ENCODE peak calls at places on chromosome 1, in four cellular contexts. J is suprapubic skin, Q is spleen, N is keratinocyte. W is an unnamed sample.

GRCh38 chr1:1597275-1597930 is 2.5 kb downstream of the FNDC10 start:
- DNase-seq in J (no peak), Q (peak), N (no peak), W (no peak)

GRCh38 chr1:2091611-2092604 is 41.7 kb downstream of the PRKCZ start:
- DNase-seq in J (no peak), Q (peak), N (no peak), W (no peak)

GRCh38 chr1:161930064-161930463 is 93.6 kb downstream of the OLFML2B start:
- DNase-seq in J (no peak), Q (no peak), N (no peak), W (peak)

GRCh38 chr1:15214507-15214906 is 32.5 kb upstream of the FHAD1 start:
- DNase-seq in J (no peak), Q (no peak), N (no peak), W (peak)

GRCh38 chr1:119713538-119714456 is 2.1 kb downstream of the PHGDH start:
- DNase-seq in J (no peak), Q (no peak), N (no peak), W (peak)

GRCh38 chr1:35971601-35972000 is 40.7 kb downstream of the AGO3 start:
- DNase-seq in J (no peak), Q (no peak), N (no peak), W (no peak)

GRCh38 chr1:37663426-37664000 is 28.8 kb upstream of the CDCA8 start:
- DNase-seq in J (no peak), Q (no peak), N (no peak), W (no peak)

GRCh38 chr1:162672678-162673259 is 40.5 kb downstream of the DDR2 start:
- DNase-seq in J (no peak), Q (no peak), N (no peak), W (no peak)

GRCh38 chr1:37914719-37915483 is 32.0 kb downstream of the INPP5B start:
- DNase-seq in J (no peak), Q (no peak), N (no peak), W (no peak)

GRCh38 chr1:204041232-204041767 is 31.6 kb upstream of the SOX13 start:
- DNase-seq in J (peak), Q (no peak), N (no peak), W (peak)

GRCh38 chr1:5994713-5995621 is 2.7 kb upstream of the NPHP4 start:
- DNase-seq in J (no peak), Q (peak), N (no peak), W (no peak)
- H3K4me3 ChIP-seq in J (no peak), Q (peak), N (no peak), W (no peak)

DNA sequence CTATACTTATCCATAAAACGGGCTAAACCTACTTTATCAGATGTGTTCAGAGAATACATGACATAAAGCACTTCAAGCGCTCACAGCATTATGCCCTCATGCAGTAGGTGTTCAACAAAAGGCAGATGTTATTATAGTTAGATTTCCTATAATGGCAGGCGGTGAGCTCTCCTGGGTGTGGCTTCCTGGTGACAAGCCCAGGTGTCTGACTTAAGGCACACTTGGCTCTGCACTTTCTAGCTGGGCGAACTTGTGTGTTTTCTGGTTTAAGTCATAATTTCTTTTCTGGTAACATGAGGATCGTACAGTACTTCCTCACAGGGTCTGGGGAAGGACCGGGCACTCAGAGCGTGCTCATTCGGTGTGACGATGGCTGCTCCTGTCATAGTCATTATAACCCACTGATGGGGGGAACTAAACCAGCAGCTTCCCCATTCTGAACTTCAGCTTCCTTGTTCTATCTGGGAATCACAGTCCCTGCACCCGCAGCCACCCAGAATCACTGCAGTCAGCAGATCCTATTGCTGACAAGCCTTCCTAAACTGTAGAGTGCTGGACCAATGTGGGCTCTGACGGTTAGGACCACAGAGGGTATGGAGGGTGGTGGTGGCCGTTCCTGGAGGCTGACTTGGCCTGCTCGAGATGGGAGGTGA is 52.8 kb downstream of the IGSF21 start:
- DNase-seq in J (no peak), Q (no peak), N (no peak), W (no peak)
- TF ChIP-seq CTCF in J (no peak), Q (no peak), N (no peak), W (no peak)

GRCh38 chr1:169586067-169586394 is 250 bp downstream of the F5 start:
- DNase-seq in J (no peak), Q (no peak), N (no peak), W (no peak)
- H3K4me3 ChIP-seq in J (peak), Q (peak), N (no peak), W (no peak)

GRCh38 chr1:115478933-115479551 is 141.0 kb upstream of the NGF start:
- DNase-seq in J (peak), Q (no peak), N (no peak), W (no peak)

GRCh38 chr1:115475901-115476300 is 137.9 kb upstream of the NGF start:
- DNase-seq in J (no peak), Q (no peak), N (no peak), W (no peak)

GRCh38 chr1:115475252-115475651 is 137.2 kb upstream of the NGF start:
- DNase-seq in J (peak), Q (no peak), N (no peak), W (no peak)

GRCh38 chr1:115477071-115477470 is 139.0 kb upstream of the NGF start:
- DNase-seq in J (peak), Q (no peak), N (no peak), W (no peak)

GRCh38 chr1:115476616-115477015 is 138.6 kb upstream of the NGF start:
- DNase-seq in J (peak), Q (no peak), N (no peak), W (peak)
- TF ChIP-seq CTCF in J (no peak), Q (no peak), N (peak), W (peak)

GRCh38 chr1:205809942-205810345 is 3.1 kb downstream of the SLC41A1 start:
- DNase-seq in J (no peak), Q (no peak), N (no peak), W (no peak)

GRCh38 chr1:205812271-205812877 is 624 bp downstream of the SLC41A1 start:
- DNase-seq in J (no peak), Q (no peak), N (no peak), W (peak)

GRCh38 chr1:205810448-205811157 is 2.4 kb downstream of the SLC41A1 start:
- DNase-seq in J (no peak), Q (no peak), N (no peak), W (no peak)

GRCh38 chr1:205811660-205812059 is 1.3 kb downstream of the SLC41A1 start:
- DNase-seq in J (no peak), Q (no peak), N (no peak), W (no peak)

DNA sequence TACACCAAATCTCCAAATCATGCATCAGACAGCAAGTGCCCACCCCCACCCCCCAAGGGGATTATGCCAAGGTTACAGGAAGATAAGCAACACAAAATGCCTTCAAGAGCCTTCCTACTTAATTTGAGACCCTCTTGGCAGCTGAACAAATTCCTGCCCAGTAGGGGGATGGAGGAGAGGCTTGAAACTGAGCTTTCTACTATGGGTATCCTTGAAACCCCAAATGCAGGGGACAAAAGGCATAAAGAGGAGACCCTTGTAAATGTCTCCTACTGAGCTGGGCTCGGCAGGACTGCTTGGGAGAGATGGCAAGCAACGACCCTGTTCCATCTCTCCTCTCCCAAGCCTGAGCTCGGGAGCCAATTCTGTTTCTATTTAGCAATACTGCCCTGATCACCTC is 3.5 kb downstream of the SLC41A1 start:
- DNase-seq in J (no peak), Q (no peak), N (no peak), W (no peak)
- H3K4me3 ChIP-seq in J (no peak), Q (no peak), N (no peak), W (no peak)

W was measured in foreskin fibroblast.